ENCODE peak calls at places on chromosomes 2 and 18, in four cellular contexts. One of them, this sample, is unnamed.

GRCh38 chr2:60559880-60560279 is 6.4 kb upstream of the BCL11A start:
- DNase-seq in nephron progenitor cell: no peak
- DNase-seq in RWPE1: no peak
- DNase-seq in AG04449: no peak
- DNase-seq in this sample: no peak

GRCh38 chr2:74128206-74128605 is 19.5 kb downstream of the BOLA3 start:
- DNase-seq in nephron progenitor cell: no peak
- DNase-seq in RWPE1: no peak
- DNase-seq in AG04449: no peak
- DNase-seq in this sample: no peak

GRCh38 chr18:49976810-49977209 is 163.5 kb upstream of the ACAA2 start:
- DNase-seq in nephron progenitor cell: no peak
- DNase-seq in RWPE1: no peak
- DNase-seq in AG04449: no peak
- DNase-seq in this sample: no peak

GRCh38 chr2:32895424-32895823 is 51.3 kb upstream of the LTBP1 start:
- DNase-seq in nephron progenitor cell: no peak
- DNase-seq in RWPE1: no peak
- DNase-seq in AG04449: no peak
- DNase-seq in this sample: no peak

GRCh38 chr2:21819475-21819874 is 695.7 kb downstream of the TDRD15 start:
- DNase-seq in nephron progenitor cell: no peak
- DNase-seq in RWPE1: no peak
- DNase-seq in AG04449: no peak
- DNase-seq in this sample: no peak

GRCh38 chr2:237935740-237936452 is 30.9 kb upstream of the UBE2F start:
- DNase-seq in nephron progenitor cell: no peak
- DNase-seq in RWPE1: peak; percentile 65
- DNase-seq in AG04449: no peak
- DNase-seq in this sample: no peak

GRCh38 chr18:43665239-43665788 is 388.0 kb upstream of the SYT4 start:
- DNase-seq in nephron progenitor cell: no peak
- DNase-seq in RWPE1: peak; percentile 1
- DNase-seq in AG04449: peak; percentile 72
- DNase-seq in this sample: no peak

GRCh38 chr2:174654429-174654941 is 56.9 kb upstream of the WIPF1 start:
- DNase-seq in nephron progenitor cell: no peak
- DNase-seq in RWPE1: no peak
- DNase-seq in AG04449: no peak
- DNase-seq in this sample: no peak

GRCh38 chr2:109689973-109690372 is 75.8 kb downstream of the SOWAHC start:
- DNase-seq in nephron progenitor cell: no peak
- DNase-seq in RWPE1: no peak
- DNase-seq in AG04449: no peak
- DNase-seq in this sample: no peak

GRCh38 chr2:121501070-121501469 is 29.6 kb upstream of the RNU4ATAC start:
- DNase-seq in nephron progenitor cell: no peak
- DNase-seq in RWPE1: peak; percentile 20
- DNase-seq in AG04449: peak; percentile 55
- DNase-seq in this sample: no peak

GRCh38 chr2:100130595-100131391 is 11.6 kb downstream of the AFF3 start:
- DNase-seq in nephron progenitor cell: no peak
- DNase-seq in RWPE1: no peak
- DNase-seq in AG04449: no peak
- DNase-seq in this sample: no peak

GRCh38 chr2:43798300-43798699 is 24.5 kb downstream of the DYNC2LI1 start:
- DNase-seq in nephron progenitor cell: no peak
- DNase-seq in RWPE1: peak; percentile 17
- DNase-seq in AG04449: no peak
- DNase-seq in this sample: no peak

GRCh38 chr2:96768083-96768561 is 7.4 kb downstream of the CNNM4 start:
- DNase-seq in nephron progenitor cell: no peak
- DNase-seq in RWPE1: no peak
- DNase-seq in AG04449: no peak
- DNase-seq in this sample: no peak

GRCh38 chr18:61006687-61007224 is 326.5 kb upstream of the CDH20 start:
- DNase-seq in nephron progenitor cell: no peak
- DNase-seq in RWPE1: no peak
- DNase-seq in AG04449: no peak
- DNase-seq in this sample: no peak

GRCh38 chr2:648476-649424 is 28.5 kb downstream of the TMEM18 start:
- DNase-seq in nephron progenitor cell: peak; percentile 47
- DNase-seq in RWPE1: no peak
- DNase-seq in AG04449: no peak
- DNase-seq in this sample: no peak

GRCh38 chr2:132489150-132489549 is 72.5 kb downstream of the GPR39 start:
- DNase-seq in nephron progenitor cell: peak; percentile 91
- DNase-seq in RWPE1: peak; percentile 30
- DNase-seq in AG04449: no peak
- DNase-seq in this sample: peak; percentile 57

GRCh38 chr18:65608471-65608870 is 142.3 kb upstream of the CDH7 start:
- DNase-seq in nephron progenitor cell: no peak
- DNase-seq in RWPE1: no peak
- DNase-seq in AG04449: no peak
- DNase-seq in this sample: no peak

GRCh38 chr2:167957662-167958061 is 289.7 kb downstream of the STK39 start:
- DNase-seq in nephron progenitor cell: no peak
- DNase-seq in RWPE1: no peak
- DNase-seq in AG04449: no peak
- DNase-seq in this sample: no peak

GRCh38 chr18:6280344-6280743 is 134.4 kb downstream of the L3MBTL4 start:
- DNase-seq in nephron progenitor cell: no peak
- DNase-seq in RWPE1: no peak
- DNase-seq in AG04449: no peak
- DNase-seq in this sample: no peak

GRCh38 chr2:31359229-31359628 is 55.3 kb downstream of the XDH start:
- DNase-seq in nephron progenitor cell: no peak
- DNase-seq in RWPE1: no peak
- DNase-seq in AG04449: no peak
- DNase-seq in this sample: no peak

GRCh38 chr2:31349160-31349559 is 65.4 kb downstream of the XDH start:
- DNase-seq in nephron progenitor cell: no peak
- DNase-seq in RWPE1: no peak
- DNase-seq in AG04449: no peak
- DNase-seq in this sample: no peak

GRCh38 chr2:31353121-31353520 is 61.4 kb downstream of the XDH start:
- DNase-seq in nephron progenitor cell: no peak
- DNase-seq in RWPE1: no peak
- DNase-seq in AG04449: no peak
- DNase-seq in this sample: no peak

GRCh38 chr2:31349684-31350083 is 64.9 kb downstream of the XDH start:
- DNase-seq in nephron progenitor cell: no peak
- DNase-seq in RWPE1: no peak
- DNase-seq in AG04449: no peak
- DNase-seq in this sample: no peak

DNA sequence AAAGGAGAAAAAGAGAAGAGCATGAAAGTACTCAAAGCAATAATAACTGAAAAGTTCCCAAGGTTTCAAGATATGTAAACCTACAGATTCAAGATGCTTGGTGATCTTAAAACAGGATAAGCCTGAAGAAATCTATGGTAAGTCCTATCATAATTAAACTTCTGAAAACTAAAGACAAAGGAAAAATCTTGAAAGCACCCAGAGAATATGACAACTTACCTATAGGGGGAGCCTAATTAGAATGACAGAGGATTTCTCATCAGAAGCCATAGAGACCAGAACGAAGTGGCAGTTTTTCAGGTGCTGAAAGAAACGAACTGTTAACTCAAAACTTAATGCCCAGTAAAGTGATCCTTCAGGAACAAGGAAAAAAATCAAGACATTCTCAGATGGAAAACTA is 59.7 kb downstream of the XDH start:
- DNase-seq in nephron progenitor cell: no peak
- DNase-seq in RWPE1: no peak
- DNase-seq in AG04449: no peak
- DNase-seq in this sample: no peak
- TF ChIP-seq CTCF in nephron progenitor cell: peak; percentile 23
- TF ChIP-seq CTCF in RWPE1: no peak
- TF ChIP-seq CTCF in AG04449: peak; percentile 12
- TF ChIP-seq CTCF in this sample: peak; percentile 45

DNA sequence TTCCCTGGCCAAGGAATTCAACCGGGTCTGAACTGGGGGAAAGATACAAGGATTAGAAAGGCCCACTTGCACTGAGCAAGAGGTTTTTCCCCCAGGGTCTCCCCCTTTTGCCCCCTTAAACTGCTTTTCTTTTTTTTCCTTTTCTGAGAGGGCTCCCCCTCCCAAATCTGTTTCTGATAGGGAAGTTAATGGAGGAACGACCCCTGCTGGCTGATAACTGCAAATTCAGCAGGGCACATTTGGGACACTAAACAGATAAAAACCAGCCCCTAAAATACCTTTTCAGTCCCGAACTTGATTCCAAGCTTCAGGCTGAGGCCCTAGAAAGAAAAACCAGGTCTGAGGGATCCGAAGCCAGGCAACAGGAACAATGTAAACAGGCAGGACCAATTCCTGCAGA is 1012.4 kb upstream of the CRIM1 start:
- DNase-seq in nephron progenitor cell: no peak
- DNase-seq in RWPE1: no peak
- DNase-seq in AG04449: no peak
- DNase-seq in this sample: peak; percentile 4
- TF ChIP-seq CTCF in nephron progenitor cell: no peak
- TF ChIP-seq CTCF in RWPE1: no peak
- TF ChIP-seq CTCF in AG04449: no peak
- TF ChIP-seq CTCF in this sample: peak; percentile 51

DNA sequence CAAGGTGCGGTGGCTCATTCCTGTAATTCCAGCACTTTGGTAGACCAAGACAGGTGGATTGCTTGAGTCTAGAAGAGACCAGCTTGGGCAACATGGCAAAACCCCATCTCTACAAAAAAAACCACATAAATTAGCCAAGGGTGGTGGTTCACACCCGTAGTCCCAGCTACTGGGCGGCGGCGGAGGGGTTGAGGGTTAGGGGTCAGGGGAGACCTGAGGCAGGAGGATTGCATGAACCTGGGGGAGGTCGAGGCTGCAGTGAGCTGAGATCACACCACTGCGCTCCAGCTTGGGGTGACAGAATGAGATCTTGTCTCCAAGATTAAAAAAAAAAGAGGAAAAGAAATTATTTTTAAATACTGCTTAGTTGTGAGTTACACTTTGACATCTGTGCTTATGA is 1.3 kb upstream of the HTR2B start:
- DNase-seq in nephron progenitor cell: no peak
- DNase-seq in RWPE1: no peak
- DNase-seq in AG04449: no peak
- DNase-seq in this sample: no peak
- TF ChIP-seq CTCF in nephron progenitor cell: no peak
- TF ChIP-seq CTCF in RWPE1: no peak
- TF ChIP-seq CTCF in AG04449: no peak
- TF ChIP-seq CTCF in this sample: no peak

DNA sequence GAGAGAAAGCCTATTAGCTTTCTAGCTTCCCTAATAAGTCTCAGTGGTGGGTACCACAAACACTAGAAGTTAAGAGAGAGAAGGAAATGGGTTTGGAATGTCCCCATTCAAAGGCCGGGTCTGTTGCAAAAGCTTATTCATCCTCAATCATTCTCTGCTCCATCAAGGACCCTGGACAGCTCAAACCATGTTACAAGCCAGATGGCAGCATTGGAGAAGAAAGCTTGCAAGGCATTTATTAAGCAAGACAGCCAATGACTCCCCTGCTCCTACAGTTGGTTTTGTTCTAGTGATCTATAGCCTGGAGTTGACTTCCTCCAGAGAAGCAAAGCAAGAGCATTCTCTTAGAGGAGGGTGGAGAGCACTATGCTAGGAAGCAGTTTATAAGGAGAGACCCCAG is 86.9 kb upstream of the LMAN1 start:
- DNase-seq in nephron progenitor cell: peak; percentile 11
- DNase-seq in RWPE1: no peak
- DNase-seq in AG04449: no peak
- DNase-seq in this sample: no peak
- TF ChIP-seq CTCF in nephron progenitor cell: no peak
- TF ChIP-seq CTCF in RWPE1: no peak
- TF ChIP-seq CTCF in AG04449: no peak
- TF ChIP-seq CTCF in this sample: no peak

DNA sequence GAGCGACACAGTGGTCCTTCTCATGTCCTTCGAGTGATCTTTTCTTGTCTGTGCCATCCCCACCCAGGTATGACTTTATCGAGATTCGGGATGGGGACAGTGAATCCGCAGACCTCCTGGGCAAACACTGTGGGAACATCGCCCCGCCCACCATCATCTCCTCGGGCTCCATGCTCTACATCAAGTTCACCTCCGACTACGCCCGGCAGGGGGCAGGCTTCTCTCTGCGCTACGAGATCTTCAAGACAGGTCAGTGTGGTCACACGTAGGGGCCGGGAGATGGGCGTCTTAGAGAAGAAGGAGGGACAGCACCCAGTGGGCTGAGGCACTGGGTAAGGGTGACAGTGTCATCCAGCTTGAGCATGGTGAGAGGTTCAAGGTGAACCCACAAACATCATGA is 33.8 kb downstream of the NRP2 start:
- DNase-seq in nephron progenitor cell: no peak
- DNase-seq in RWPE1: no peak
- DNase-seq in AG04449: no peak
- DNase-seq in this sample: no peak
- TF ChIP-seq CTCF in nephron progenitor cell: no peak
- TF ChIP-seq CTCF in RWPE1: no peak
- TF ChIP-seq CTCF in AG04449: no peak
- TF ChIP-seq CTCF in this sample: peak; percentile 28

GRCh38 chr2:216934151-216934550 is 74.3 kb upstream of the TNP1 start:
- DNase-seq in nephron progenitor cell: no peak
- DNase-seq in RWPE1: no peak
- DNase-seq in AG04449: no peak
- DNase-seq in this sample: no peak
- TF ChIP-seq CTCF in nephron progenitor cell: no peak
- TF ChIP-seq CTCF in RWPE1: no peak
- TF ChIP-seq CTCF in AG04449: no peak
- TF ChIP-seq CTCF in this sample: no peak

DNA sequence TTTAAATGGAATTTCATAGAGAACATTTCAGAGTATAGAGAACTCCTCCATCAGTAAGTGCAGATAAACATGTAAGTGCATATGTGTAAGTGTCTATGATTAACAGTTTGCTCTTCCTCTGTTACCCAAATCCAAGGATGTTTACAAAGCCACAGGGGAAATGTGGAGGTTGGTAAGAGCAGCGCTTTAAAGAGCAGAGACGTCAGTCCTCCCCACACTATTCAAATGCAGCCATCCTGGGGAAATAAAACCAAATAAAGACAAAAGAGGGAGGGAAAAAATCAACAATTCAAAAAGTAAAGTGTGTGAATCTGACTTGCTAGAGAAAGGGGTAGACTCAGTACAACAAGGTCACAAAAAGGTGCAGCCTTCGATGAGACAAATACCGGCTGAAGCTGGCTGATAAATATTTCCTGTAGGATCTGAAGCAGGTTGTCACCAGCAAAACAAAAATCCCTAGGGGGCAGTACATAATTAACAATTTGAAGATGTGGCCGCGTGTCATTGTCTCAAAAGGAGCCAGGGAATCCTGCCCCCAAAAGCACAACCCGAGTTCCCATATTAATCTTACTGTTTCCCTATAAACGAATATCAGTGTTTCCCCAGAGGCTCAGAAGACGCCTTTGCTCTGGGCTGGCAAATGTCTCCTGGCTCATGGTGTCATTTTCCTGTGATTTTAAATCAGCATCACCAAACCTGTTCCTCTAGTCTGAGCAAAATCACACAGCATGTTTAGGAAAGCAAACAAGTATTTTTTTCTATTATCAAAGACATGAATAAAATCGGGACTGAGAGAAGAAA is 216.5 kb downstream of the CDCA7 start:
- DNase-seq in nephron progenitor cell: peak; percentile 17
- DNase-seq in RWPE1: no peak
- DNase-seq in AG04449: no peak
- DNase-seq in this sample: no peak
- TF ChIP-seq CTCF in nephron progenitor cell: peak; percentile 25
- TF ChIP-seq CTCF in RWPE1: no peak
- TF ChIP-seq CTCF in AG04449: no peak
- TF ChIP-seq CTCF in this sample: peak; percentile 64